ENCODE peak calls at places on chromosome 11, in four cellular contexts. Q, N, F and T are unnamed samples.

GRCh38 chr11:17300372-17300771 is 23.8 kb downstream of the NUCB2 start:
- DNase-seq in Q (no peak), N (no peak), F (no peak), T (no peak)

GRCh38 chr11:114044042-114044871 is 15.3 kb upstream of the ZBTB16 start:
- DNase-seq in Q (no peak), N (no peak), F (no peak), T (no peak)

GRCh38 chr11:91653091-91653754 is 571.4 kb upstream of the FAT3 start:
- DNase-seq in Q (no peak), N (no peak), F (no peak), T (no peak)

GRCh38 chr11:1306186-1307162 is 3.0 kb downstream of the TOLLIP start:
- DNase-seq in Q (no peak), N (no peak), F (no peak), T (no peak)

GRCh38 chr11:119015054-119015611 is 3.0 kb downstream of the RPS25 start:
- DNase-seq in Q (no peak), N (no peak), F (no peak), T (no peak)

GRCh38 chr11:114569781-114570180 is 10.1 kb upstream of the NXPE1 start:
- DNase-seq in Q (no peak), N (no peak), F (no peak), T (no peak)

GRCh38 chr11:70675697-70676374 is 277.5 kb downstream of the CTTN start:
- DNase-seq in Q (no peak), N (no peak), F (no peak), T (no peak)

GRCh38 chr11:76696756-76697155 is 26.2 kb upstream of the LRRC32 start:
- DNase-seq in Q (no peak), N (no peak), F (no peak), T (no peak)

GRCh38 chr11:41316726-41317125 is 142.7 kb downstream of the LRRC4C start:
- DNase-seq in Q (no peak), N (no peak), F (no peak), T (no peak)

GRCh38 chr11:66956689-66957290 is 1.4 kb downstream of the PC start:
- DNase-seq in Q (no peak), N (peak; percentile 58), F (no peak), T (no peak)

GRCh38 chr11:61838501-61838900 is 10.4 kb downstream of the FADS2 start:
- DNase-seq in Q (no peak), N (no peak), F (no peak), T (no peak)

GRCh38 chr11:31882951-31883392 is 71.8 kb upstream of the PAX6 start:
- DNase-seq in Q (no peak), N (no peak), F (no peak), T (no peak)

GRCh38 chr11:94007906-94008305 is 13.2 kb upstream of the HEPHL1 start:
- DNase-seq in Q (no peak), N (no peak), F (no peak), T (no peak)